ENCODE peak calls at places on chromosomes 6 and 20, in five cellular contexts. E is activated naive CD8-positive, alpha-beta T cell treated with anti-CD3 and anti-CD28 coated beads, Interleukin-2, amount 10 ng/mL, durations not matched to agents 7 days and 5 days; I is CMK; L is hepatocyte; B is neuronal stem cell. C is an unnamed sample.

GRCh38 chr6:135909737-135910387 is 58.4 kb downstream of the PDE7B start:
- DNase-seq in L (peak), I (no peak), E (peak), B (peak), C (no peak)

GRCh38 chr6:36713846-36714245 is 16.2 kb downstream of the RAB44 start:
- DNase-seq in L (no peak), E (no peak), B (no peak), I (no peak), C (no peak)

GRCh38 chr20:63697357-63697867 is 960 bp downstream of the TNFRSF6B start:
- DNase-seq in L (no peak), B (no peak), E (no peak), I (no peak), C (no peak)

GRCh38 chr20:45408646-45409213 is 641 bp downstream of the DBNDD2 start:
- DNase-seq in I (no peak), L (no peak), E (no peak), B (no peak), C (no peak)

GRCh38 chr6:144528605-144529425 is 243.7 kb downstream of the UTRN start:
- DNase-seq in L (no peak), B (peak), E (no peak), I (no peak), C (no peak)

GRCh38 chr20:40422665-40423064 is 266.4 kb downstream of the MAFB start:
- DNase-seq in B (no peak), I (no peak), E (no peak), L (no peak), C (no peak)

GRCh38 chr20:63539092-63539430 is 1.9 kb upstream of the PTK6 start:
- DNase-seq in L (no peak), E (no peak), I (no peak), B (no peak), C (no peak)

GRCh38 chr20:32970973-32971300 is 33.3 kb downstream of the SUN5 start:
- DNase-seq in L (peak), B (no peak), E (no peak), I (no peak), C (no peak)

GRCh38 chr20:38109025-38109541 is 56.0 kb downstream of the TGM2 start:
- DNase-seq in E (no peak), I (no peak), B (no peak), L (no peak), C (no peak)

GRCh38 chr6:14335071-14335470 is 217.5 kb downstream of the CD83 start:
- DNase-seq in E (no peak), L (no peak), B (no peak), I (no peak), C (no peak)

GRCh38 chr6:134079406-134079921 is 27.0 kb upstream of the SLC2A12 start:
- DNase-seq in L (no peak), E (no peak), I (no peak), B (no peak), C (no peak)

GRCh38 chr6:14876778-14877613 is 368.9 kb upstream of the JARID2 start:
- DNase-seq in I (no peak), B (no peak), L (no peak), E (no peak), C (peak)

GRCh38 chr20:22373164-22373895 is 211.0 kb downstream of the FOXA2 start:
- DNase-seq in E (no peak), L (no peak), I (no peak), B (no peak), C (no peak)

C was measured in pulmonary artery endothelial cell.